ENCODE peak calls at places on chromosomes 6 and 20, in four cellular contexts. B is endothelial cell, F is A172, U is activated T-cell treated with anti-CD3 and anti-CD28 coated beads for 24 hours. N is an unnamed sample.

GRCh38 chr6:151071295-151071694 is 168.5 kb upstream of the AKAP12 start:
- DNase-seq in B (no peak), U (no peak), F (peak), N (no peak)

GRCh38 chr6:75907444-75907843 is 158.4 kb downstream of the MYO6 start:
- DNase-seq in B (no peak), F (no peak), U (no peak), N (no peak)

GRCh38 chr20:1588869-1589460 is 30.8 kb downstream of the SIRPB1 start:
- DNase-seq in U (no peak), B (no peak), F (no peak), N (no peak)

GRCh38 chr6:113591896-113592827 is 265.0 kb upstream of the MARCKS start:
- DNase-seq in F (peak), U (no peak), B (no peak), N (no peak)

GRCh38 chr6:113339173-113339572 is 518.0 kb upstream of the MARCKS start:
- DNase-seq in U (no peak), F (no peak), B (no peak), N (no peak)

GRCh38 chr20:39047417-39047985 is 85.4 kb downstream of the DHX35 start:
- DNase-seq in U (no peak), F (no peak), B (no peak), N (no peak)

GRCh38 chr20:59664389-59665055 is 60.2 kb downstream of the PHACTR3 start:
- DNase-seq in B (no peak), U (no peak), F (no peak), N (no peak)

GRCh38 chr6:144736763-144737162 is 451.6 kb downstream of the UTRN start:
- DNase-seq in B (no peak), F (no peak), U (no peak), N (no peak)

GRCh38 chr6:5996701-5997419 is 9.9 kb downstream of the NRN1 start:
- DNase-seq in B (peak), U (no peak), F (no peak), N (no peak)

N was measured in HL-60.